ENCODE peak calls at places on chromosomes 2 and 18, in seven cellular contexts. S is HepG2, O is GM12878, P is GM12892, W is K562, I is H1, K is SK-N-SH. A is an unnamed sample.

GRCh38 chr2:37711831-37712230 is 40.4 kb upstream of the CDC42EP3 start:
- DNase-seq in S (no peak), O (no peak), P (no peak), W (no peak), I (no peak), K (no peak), A (no peak)

GRCh38 chr2:8089596-8089995 is 592.3 kb upstream of the ID2 start:
- DNase-seq in S (no peak), O (no peak), P (no peak), W (no peak), I (no peak), K (no peak), A (no peak)

GRCh38 chr2:25268136-25268535 is 73.6 kb downstream of the DNMT3A start:
- DNase-seq in S (no peak), O (no peak), P (no peak), W (no peak), I (no peak), K (no peak), A (no peak)

GRCh38 chr2:184560603-184561002 is 37.7 kb upstream of the ZNF804A start:
- DNase-seq in S (no peak), O (no peak), P (no peak), W (no peak), I (no peak), K (no peak), A (no peak)

GRCh38 chr2:64914735-64915509 is 74.3 kb upstream of the SLC1A4 start:
- DNase-seq in S (no peak), O (peak), P (no peak), W (no peak), I (no peak), K (no peak), A (no peak)

GRCh38 chr2:168156661-168157060 is 90.7 kb downstream of the STK39 start:
- DNase-seq in S (no peak), O (no peak), P (no peak), W (no peak), I (no peak), K (peak), A (no peak)

GRCh38 chr18:45806226-45806625 is 19.2 kb upstream of the SIGLEC15 start:
- DNase-seq in S (no peak), O (no peak), P (no peak), W (no peak), I (no peak), K (no peak), A (no peak)

GRCh38 chr2:173106959-173107628 is 31.4 kb downstream of the MAP3K20 start:
- DNase-seq in S (no peak), O (no peak), P (no peak), W (no peak), I (no peak), K (no peak), A (no peak)

GRCh38 chr2:74619651-74620297 is 28.4 kb downstream of the M1AP start:
- DNase-seq in S (no peak), O (peak), P (no peak), W (no peak), I (no peak), K (no peak), A (no peak)

GRCh38 chr2:152924722-152925121 is 206.3 kb downstream of the ARL6IP6 start:
- DNase-seq in S (no peak), O (no peak), P (no peak), W (no peak), I (no peak), K (no peak), A (no peak)

GRCh38 chr2:61793389-61793836 is 60.4 kb downstream of the FAM161A start:
- DNase-seq in S (peak), O (no peak), P (peak), W (peak), I (peak), K (peak), A (peak)

GRCh38 chr2:111106720-111107119 is 14.0 kb upstream of the BCL2L11 start:
- DNase-seq in S (no peak), O (no peak), P (no peak), W (no peak), I (no peak), K (no peak), A (no peak)

GRCh38 chr18:57353137-57353939 is 981 bp downstream of the ST8SIA3 start:
- DNase-seq in S (no peak), O (no peak), P (no peak), W (no peak), I (no peak), K (peak), A (no peak)

GRCh38 chr2:8107979-8108378 is 573.9 kb upstream of the ID2 start:
- DNase-seq in S (no peak), O (no peak), P (no peak), W (no peak), I (no peak), K (no peak), A (no peak)

GRCh38 chr18:73047688-73048087 is 179.9 kb upstream of the NETO1 start:
- DNase-seq in S (no peak), O (no peak), P (no peak), W (no peak), I (no peak), K (no peak), A (no peak)

GRCh38 chr2:239137165-239137889 is 263.5 kb downstream of the HDAC4 start:
- DNase-seq in S (no peak), O (no peak), P (no peak), W (no peak), I (no peak), K (no peak), A (no peak)

GRCh38 chr2:149068996-149069888 is 30.7 kb downstream of the LYPD6B start:
- DNase-seq in S (no peak), O (no peak), P (no peak), W (no peak), I (no peak), K (no peak), A (no peak)

GRCh38 chr2:45885111-45885685 is 233.7 kb downstream of the PRKCE start:
- DNase-seq in S (no peak), O (no peak), P (no peak), W (no peak), I (no peak), K (peak), A (no peak)

GRCh38 chr2:68251855-68252406 is 401 bp downstream of the PPP3R1 start:
- DNase-seq in S (no peak), O (no peak), P (peak), W (peak), I (no peak), K (peak), A (peak)

GRCh38 chr2:219565130-219566080 is 5.9 kb downstream of the OBSL1 start:
- DNase-seq in S (no peak), O (no peak), P (no peak), W (no peak), I (peak), K (peak), A (no peak)

GRCh38 chr18:44651453-44651852 is 29.2 kb upstream of the SETBP1 start:
- DNase-seq in S (no peak), O (no peak), P (no peak), W (peak), I (no peak), K (no peak), A (no peak)

GRCh38 chr2:128666596-128666995 is 347.9 kb upstream of the HS6ST1 start:
- DNase-seq in S (no peak), O (no peak), P (no peak), W (no peak), I (no peak), K (no peak), A (no peak)

GRCh38 chr2:236583621-236584203 is 14.1 kb downstream of the ACKR3 start:
- DNase-seq in S (no peak), O (no peak), P (no peak), W (no peak), I (no peak), K (no peak), A (no peak)

GRCh38 chr18:3511980-3512379 is 62.0 kb downstream of the TGIF1 start:
- DNase-seq in S (no peak), O (no peak), P (no peak), W (no peak), I (no peak), K (peak), A (no peak)

GRCh38 chr2:169093535-169093934 is 24.2 kb downstream of the DHRS9 start:
- DNase-seq in S (no peak), O (no peak), P (no peak), W (no peak), I (no peak), K (no peak), A (no peak)

GRCh38 chr2:144456680-144457079 is 63.2 kb downstream of the ZEB2 start:
- DNase-seq in S (no peak), O (no peak), P (no peak), W (no peak), I (no peak), K (no peak), A (no peak)

GRCh38 chr2:28662044-28662443 is 89.6 kb upstream of the PPP1CB start:
- DNase-seq in S (no peak), O (no peak), P (no peak), W (no peak), I (no peak), K (no peak), A (no peak)

GRCh38 chr2:224031358-224031970 is 7.6 kb downstream of the SERPINE2 start:
- DNase-seq in S (no peak), O (no peak), P (no peak), W (peak), I (no peak), K (no peak), A (no peak)

GRCh38 chr2:158325031-158325781 is 131.3 kb downstream of the CCDC148 start:
- DNase-seq in S (peak), O (no peak), P (no peak), W (no peak), I (no peak), K (no peak), A (no peak)

GRCh38 chr18:67783215-67783946 is 266.9 kb upstream of the DSEL start:
- DNase-seq in S (no peak), O (no peak), P (no peak), W (no peak), I (no peak), K (no peak), A (no peak)

GRCh38 chr18:47296462-47296861 is 45.0 kb upstream of the SKOR2 start:
- DNase-seq in S (no peak), O (no peak), P (no peak), W (no peak), I (no peak), K (no peak), A (no peak)

GRCh38 chr2:42802150-42802549 is 9.8 kb upstream of the HAAO start:
- DNase-seq in S (no peak), O (no peak), P (no peak), W (no peak), I (no peak), K (no peak), A (no peak)

GRCh38 chr18:5770176-5770575 is 125.1 kb downstream of the TMEM200C start:
- DNase-seq in S (no peak), O (no peak), P (no peak), W (no peak), I (no peak), K (no peak), A (no peak)

GRCh38 chr2:180647651-180648050 is 332.8 kb upstream of the UBE2E3 start:
- DNase-seq in S (no peak), O (no peak), P (no peak), W (no peak), I (no peak), K (no peak), A (no peak)

GRCh38 chr2:60007666-60008065 is 545.8 kb downstream of the BCL11A start:
- DNase-seq in S (no peak), O (no peak), P (no peak), W (no peak), I (no peak), K (no peak), A (no peak)

GRCh38 chr2:237864940-237865622 is 5.7 kb downstream of the RAMP1 start:
- DNase-seq in S (no peak), O (no peak), P (no peak), W (no peak), I (no peak), K (peak), A (no peak)

GRCh38 chr2:237863659-237864029 is 4.2 kb downstream of the RAMP1 start:
- DNase-seq in S (no peak), O (no peak), P (no peak), W (no peak), I (no peak), K (no peak), A (no peak)

GRCh38 chr2:237865623-237866041 is 6.2 kb downstream of the RAMP1 start:
- DNase-seq in S (no peak), O (no peak), P (peak), W (no peak), I (no peak), K (peak), A (no peak)

GRCh38 chr2:237863102-237863511 is 3.7 kb downstream of the RAMP1 start:
- DNase-seq in S (no peak), O (no peak), P (peak), W (no peak), I (no peak), K (peak), A (peak)

GRCh38 chr2:237864030-237864931 is 4.9 kb downstream of the RAMP1 start:
- DNase-seq in S (no peak), O (no peak), P (peak), W (no peak), I (no peak), K (no peak), A (no peak)
- TF ChIP-seq TAF1 in S (no peak), O (no peak), P (no peak), W (no peak), I (no peak), K (no peak), A (no peak)

GRCh38 chr18:50179465-50179864 is 15.5 kb downstream of the MYO5B start:
- DNase-seq in S (no peak), O (no peak), P (no peak), W (no peak), I (no peak), K (no peak), A (no peak)

GRCh38 chr18:50186385-50186784 is 8.6 kb downstream of the MYO5B start:
- DNase-seq in S (no peak), O (no peak), P (no peak), W (no peak), I (no peak), K (no peak), A (no peak)

GRCh38 chr18:50183556-50183955 is 11.4 kb downstream of the MYO5B start:
- DNase-seq in S (peak), O (no peak), P (no peak), W (no peak), I (no peak), K (no peak), A (no peak)

GRCh38 chr18:50181590-50181989 is 13.4 kb downstream of the MYO5B start:
- DNase-seq in S (no peak), O (no peak), P (no peak), W (no peak), I (no peak), K (no peak), A (no peak)

DNA sequence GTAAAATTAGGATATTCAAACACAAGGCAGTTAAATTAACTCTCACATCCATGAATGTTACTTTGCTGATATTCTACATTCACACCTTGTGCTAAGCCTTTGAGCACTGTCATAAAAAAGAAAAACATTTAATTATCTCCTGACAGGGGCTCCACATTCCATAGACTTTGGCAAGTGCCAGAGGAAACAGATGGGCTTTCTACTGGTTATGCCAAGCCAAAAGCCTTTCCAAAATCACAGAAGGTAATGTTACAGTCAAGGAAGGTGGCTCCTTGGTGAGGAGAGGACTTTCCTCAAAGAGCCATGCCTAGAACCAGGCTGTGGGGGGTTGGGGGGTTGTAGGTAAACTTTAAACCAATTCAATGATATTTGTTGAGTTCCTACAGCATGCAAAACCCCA is 12.4 kb downstream of the MYO5B start:
- DNase-seq in S (no peak), O (no peak), P (no peak), W (no peak), I (no peak), K (no peak), A (no peak)
- TF ChIP-seq TAF1 in S (no peak), O (no peak), P (no peak), W (no peak), I (no peak), K (no peak), A (no peak)

GRCh38 chr2:26540306-26540705 is 62.4 kb upstream of the OTOF start:
- DNase-seq in S (no peak), O (no peak), P (no peak), W (no peak), I (no peak), K (no peak), A (no peak)

GRCh38 chr2:26540977-26541376 is 63.1 kb upstream of the OTOF start:
- DNase-seq in S (no peak), O (no peak), P (no peak), W (no peak), I (no peak), K (no peak), A (no peak)

GRCh38 chr2:26541401-26542193 is 63.7 kb upstream of the OTOF start:
- DNase-seq in S (no peak), O (no peak), P (no peak), W (no peak), I (no peak), K (no peak), A (no peak)

GRCh38 chr2:26542194-26542455 is 64.2 kb upstream of the OTOF start:
- DNase-seq in S (no peak), O (no peak), P (no peak), W (no peak), I (no peak), K (no peak), A (no peak)

DNA sequence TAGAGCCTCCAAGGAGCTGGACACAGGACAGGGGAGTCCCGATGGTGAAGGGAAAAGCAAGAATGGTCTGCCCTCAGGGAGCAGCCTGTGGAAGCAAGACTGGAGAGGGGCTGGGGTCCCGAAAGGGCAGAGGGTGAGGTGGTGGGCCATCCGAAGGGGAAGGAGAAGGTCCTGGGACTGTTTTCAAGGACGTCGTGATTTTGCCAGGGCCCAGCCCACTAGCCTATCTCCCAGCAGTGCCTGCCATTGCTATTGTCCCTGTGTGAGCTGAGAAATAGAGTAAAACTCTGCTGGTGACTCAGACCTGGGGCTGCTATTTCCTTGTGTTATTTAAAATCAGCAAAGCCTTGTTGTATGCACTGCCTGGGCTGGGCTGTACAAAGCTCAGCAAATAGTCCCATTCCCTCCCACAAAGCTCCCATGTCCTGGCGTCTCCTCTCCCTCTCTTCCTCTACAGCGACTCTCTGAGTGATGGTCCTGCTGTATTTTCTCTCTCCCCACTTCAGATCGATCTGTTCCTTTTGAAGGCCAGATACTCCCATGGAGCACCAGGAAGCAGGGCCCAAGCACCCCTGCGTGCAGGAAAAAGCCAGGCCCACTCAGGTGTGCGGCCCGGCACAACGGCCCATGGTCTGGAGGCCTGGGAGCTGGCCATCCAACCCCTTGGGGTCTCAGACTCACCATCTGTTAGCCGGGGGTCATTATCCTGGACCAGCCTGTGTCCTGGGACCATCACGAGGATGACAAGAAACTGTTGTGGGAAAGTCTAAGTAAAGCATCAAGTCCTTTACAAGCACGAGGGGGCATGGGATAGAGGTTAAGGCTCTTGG is 65.0 kb upstream of the OTOF start:
- DNase-seq in S (no peak), O (no peak), P (no peak), W (no peak), I (no peak), K (no peak), A (no peak)
- TF ChIP-seq TAF1 in S (no peak), O (no peak), P (no peak), W (no peak), I (no peak), K (no peak), A (no peak)

DNA sequence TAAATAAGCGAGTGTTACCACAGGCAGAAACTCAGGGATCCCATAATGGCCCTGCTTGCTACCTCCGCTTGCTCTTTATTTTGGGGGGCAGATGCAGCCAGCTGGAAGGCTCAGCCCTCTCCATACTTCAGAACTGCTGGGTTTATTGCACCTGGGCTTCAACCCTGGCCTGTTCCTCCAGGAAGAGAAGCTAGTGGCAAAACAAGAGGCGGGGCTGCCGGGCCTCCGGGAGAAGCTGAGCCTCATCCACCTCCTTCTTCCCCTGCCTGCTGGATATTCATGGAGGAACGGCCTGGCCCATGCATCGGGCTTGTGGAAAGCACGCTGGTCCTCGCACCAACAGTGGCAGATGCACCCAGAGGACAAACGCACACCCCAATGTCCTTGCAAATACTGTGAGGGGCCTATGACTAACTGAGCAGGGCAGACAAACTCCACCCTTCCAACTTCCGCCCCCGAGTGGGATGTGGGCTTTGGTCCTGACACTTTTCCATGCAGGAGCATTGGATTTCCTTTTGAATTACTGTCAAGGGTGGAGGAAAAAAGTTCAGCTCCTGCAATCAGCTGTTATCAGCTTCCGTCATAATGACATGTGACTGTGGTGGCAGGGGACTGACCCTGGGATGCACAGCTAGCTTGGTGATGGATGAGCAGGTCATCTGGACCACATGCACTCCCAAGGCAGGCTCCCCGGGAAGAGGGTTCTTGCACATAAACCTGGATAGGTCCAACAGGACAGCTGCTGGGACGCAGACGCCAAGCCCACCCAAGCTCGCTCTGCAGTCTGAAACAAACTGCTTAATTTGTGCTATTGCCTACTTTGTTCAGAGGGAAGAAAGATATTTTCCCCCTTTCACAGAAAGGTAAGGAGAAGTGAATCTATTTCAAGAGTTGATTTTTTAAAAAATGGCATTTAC is 30.4 kb downstream of the FAM178B start:
- DNase-seq in S (no peak), O (no peak), P (no peak), W (no peak), I (no peak), K (no peak), A (no peak)
- TF ChIP-seq TAF1 in S (no peak), O (no peak), P (no peak), W (no peak), I (no peak), K (no peak), A (no peak)

A was measured in GM12891.